ENCODE peak calls at places on chromosomes 16 and 17, in six cellular contexts. One of them, this sample, is unnamed.

GRCh38 chr17:75639771-75640555 is 6.7 kb downstream of the SMIM5 start:
- DNase-seq in fibroblast of lung: no peak
- DNase-seq in AG10803: no peak
- DNase-seq in cardiac muscle cell: no peak
- DNase-seq in fibroblast of pulmonary artery: no peak
- DNase-seq in left ventricle myocardium inferior: no peak
- DNase-seq in this sample: peak; percentile 44

GRCh38 chr16:51556694-51557327 is 405.7 kb upstream of the SALL1 start:
- DNase-seq in cardiac muscle cell: no peak
- DNase-seq in fibroblast of lung: peak; percentile 97
- DNase-seq in fibroblast of pulmonary artery: peak; percentile 88
- DNase-seq in left ventricle myocardium inferior: no peak
- DNase-seq in AG10803: peak; percentile 87
- DNase-seq in this sample: no peak

GRCh38 chr17:63549289-63549945 is 860 bp upstream of the DCAF7 start:
- DNase-seq in left ventricle myocardium inferior: no peak
- DNase-seq in fibroblast of pulmonary artery: no peak
- DNase-seq in fibroblast of lung: no peak
- DNase-seq in cardiac muscle cell: no peak
- DNase-seq in AG10803: no peak
- DNase-seq in this sample: no peak

GRCh38 chr17:2090804-2091534 is 36.1 kb downstream of the HIC1 start:
- DNase-seq in AG10803: peak; percentile 96
- DNase-seq in cardiac muscle cell: no peak
- DNase-seq in left ventricle myocardium inferior: peak; percentile 64
- DNase-seq in fibroblast of lung: peak; percentile 91
- DNase-seq in fibroblast of pulmonary artery: peak; percentile 93
- DNase-seq in this sample: no peak

GRCh38 chr17:38693700-38694329 is 11.3 kb upstream of the MLLT6 start:
- DNase-seq in AG10803: peak; percentile 80
- DNase-seq in cardiac muscle cell: no peak
- DNase-seq in fibroblast of pulmonary artery: peak; percentile 93
- DNase-seq in left ventricle myocardium inferior: peak; percentile 94
- DNase-seq in fibroblast of lung: peak; percentile 85
- DNase-seq in this sample: no peak

GRCh38 chr16:57471209-57471608 is 8.7 kb downstream of the POLR2C start:
- DNase-seq in cardiac muscle cell: peak; percentile 22
- DNase-seq in AG10803: no peak
- DNase-seq in fibroblast of lung: no peak
- DNase-seq in left ventricle myocardium inferior: no peak
- DNase-seq in fibroblast of pulmonary artery: no peak
- DNase-seq in this sample: no peak

GRCh38 chr17:343211-343610 is 9.4 kb downstream of the RPH3AL start:
- DNase-seq in fibroblast of lung: no peak
- DNase-seq in AG10803: no peak
- DNase-seq in cardiac muscle cell: no peak
- DNase-seq in fibroblast of pulmonary artery: no peak
- DNase-seq in left ventricle myocardium inferior: no peak
- DNase-seq in this sample: no peak

GRCh38 chr16:53896711-53897110 is 192.8 kb downstream of the FTO start:
- DNase-seq in left ventricle myocardium inferior: no peak
- DNase-seq in fibroblast of pulmonary artery: no peak
- DNase-seq in fibroblast of lung: peak; percentile 28
- DNase-seq in AG10803: peak; percentile 10
- DNase-seq in cardiac muscle cell: no peak
- DNase-seq in this sample: no peak

GRCh38 chr17:65254166-65254565 is 117.0 kb downstream of the RGS9 start:
- DNase-seq in left ventricle myocardium inferior: no peak
- DNase-seq in fibroblast of pulmonary artery: peak; percentile 44
- DNase-seq in cardiac muscle cell: peak; percentile 61
- DNase-seq in fibroblast of lung: peak; percentile 9
- DNase-seq in AG10803: no peak
- DNase-seq in this sample: no peak

GRCh38 chr17:67569873-67570272 is 147.9 kb upstream of the NOL11 start:
- DNase-seq in left ventricle myocardium inferior: no peak
- DNase-seq in fibroblast of lung: no peak
- DNase-seq in AG10803: no peak
- DNase-seq in fibroblast of pulmonary artery: no peak
- DNase-seq in cardiac muscle cell: no peak
- DNase-seq in this sample: no peak

GRCh38 chr17:62724398-62725146 is 83.5 kb downstream of the MARCHF10 start:
- DNase-seq in AG10803: no peak
- DNase-seq in fibroblast of lung: no peak
- DNase-seq in fibroblast of pulmonary artery: no peak
- DNase-seq in left ventricle myocardium inferior: no peak
- DNase-seq in cardiac muscle cell: no peak
- DNase-seq in this sample: no peak

GRCh38 chr16:81357711-81358270 is 43.0 kb downstream of the GAN start:
- DNase-seq in fibroblast of lung: no peak
- DNase-seq in AG10803: no peak
- DNase-seq in fibroblast of pulmonary artery: no peak
- DNase-seq in cardiac muscle cell: no peak
- DNase-seq in left ventricle myocardium inferior: no peak
- DNase-seq in this sample: no peak

GRCh38 chr17:66276328-66276937 is 26.0 kb upstream of the PRKCA start:
- DNase-seq in fibroblast of lung: peak; percentile 29
- DNase-seq in cardiac muscle cell: no peak
- DNase-seq in AG10803: peak; percentile 11
- DNase-seq in left ventricle myocardium inferior: no peak
- DNase-seq in fibroblast of pulmonary artery: peak; percentile 54
- DNase-seq in this sample: no peak

GRCh38 chr16:75758215-75758614 is 31.9 kb upstream of the CPHXL start:
- DNase-seq in AG10803: peak; percentile 32
- DNase-seq in cardiac muscle cell: no peak
- DNase-seq in fibroblast of lung: peak; percentile 35
- DNase-seq in fibroblast of pulmonary artery: peak; percentile 8
- DNase-seq in left ventricle myocardium inferior: no peak
- DNase-seq in this sample: no peak

GRCh38 chr17:43784628-43785101 is 4.4 kb downstream of the CFAP97D1 start:
- DNase-seq in left ventricle myocardium inferior: no peak
- DNase-seq in fibroblast of lung: peak; percentile 53
- DNase-seq in cardiac muscle cell: no peak
- DNase-seq in AG10803: peak; percentile 85
- DNase-seq in fibroblast of pulmonary artery: peak; percentile 62
- DNase-seq in this sample: no peak

GRCh38 chr17:77601054-77601979 is 357.2 kb upstream of the TNRC6C start:
- DNase-seq in fibroblast of lung: no peak
- DNase-seq in left ventricle myocardium inferior: peak; percentile 73
- DNase-seq in AG10803: peak; percentile 38
- DNase-seq in cardiac muscle cell: no peak
- DNase-seq in fibroblast of pulmonary artery: no peak
- DNase-seq in this sample: no peak

GRCh38 chr17:28895794-28896447 is 1.6 kb downstream of the FLOT2 start:
- DNase-seq in fibroblast of pulmonary artery: no peak
- DNase-seq in fibroblast of lung: no peak
- DNase-seq in left ventricle myocardium inferior: no peak
- DNase-seq in AG10803: no peak
- DNase-seq in cardiac muscle cell: no peak
- DNase-seq in this sample: peak; percentile 10

GRCh38 chr16:57689772-57690558 is 4.6 kb upstream of the DRC7 start:
- DNase-seq in cardiac muscle cell: peak; percentile 18
- DNase-seq in left ventricle myocardium inferior: no peak
- DNase-seq in fibroblast of lung: no peak
- DNase-seq in AG10803: no peak
- DNase-seq in fibroblast of pulmonary artery: no peak
- DNase-seq in this sample: no peak

GRCh38 chr17:51319186-51319585 is 58.8 kb downstream of the UTP18 start:
- DNase-seq in left ventricle myocardium inferior: no peak
- DNase-seq in fibroblast of lung: no peak
- DNase-seq in AG10803: no peak
- DNase-seq in fibroblast of pulmonary artery: no peak
- DNase-seq in cardiac muscle cell: no peak
- DNase-seq in this sample: no peak

GRCh38 chr17:51325471-51325870 is 65.1 kb downstream of the UTP18 start:
- DNase-seq in fibroblast of pulmonary artery: no peak
- DNase-seq in left ventricle myocardium inferior: no peak
- DNase-seq in AG10803: no peak
- DNase-seq in fibroblast of lung: no peak
- DNase-seq in cardiac muscle cell: no peak
- DNase-seq in this sample: no peak

GRCh38 chr17:51322390-51323029 is 62.2 kb downstream of the UTP18 start:
- DNase-seq in fibroblast of lung: no peak
- DNase-seq in cardiac muscle cell: peak; percentile 46
- DNase-seq in fibroblast of pulmonary artery: peak; percentile 52
- DNase-seq in left ventricle myocardium inferior: no peak
- DNase-seq in AG10803: peak; percentile 14
- DNase-seq in this sample: no peak
- TF ChIP-seq CTCF in fibroblast of lung: peak; percentile 11
- TF ChIP-seq CTCF in cardiac muscle cell: peak; percentile 47
- TF ChIP-seq CTCF in fibroblast of pulmonary artery: peak; percentile 68
- TF ChIP-seq CTCF in left ventricle myocardium inferior: peak; percentile 13
- TF ChIP-seq CTCF in AG10803: peak; percentile 36
- TF ChIP-seq CTCF in this sample: no peak

GRCh38 chr16:25716186-25716585 is 24.4 kb downstream of the HS3ST4 start:
- DNase-seq in left ventricle myocardium inferior: no peak
- DNase-seq in fibroblast of pulmonary artery: no peak
- DNase-seq in fibroblast of lung: no peak
- DNase-seq in AG10803: no peak
- DNase-seq in cardiac muscle cell: no peak
- DNase-seq in this sample: no peak
- TF ChIP-seq CTCF in left ventricle myocardium inferior: no peak
- TF ChIP-seq CTCF in fibroblast of pulmonary artery: no peak
- TF ChIP-seq CTCF in fibroblast of lung: no peak
- TF ChIP-seq CTCF in AG10803: no peak
- TF ChIP-seq CTCF in cardiac muscle cell: no peak
- TF ChIP-seq CTCF in this sample: no peak

GRCh38 chr17:18999394-18999793 is 5.2 kb downstream of the FAM83G start:
- DNase-seq in fibroblast of lung: no peak
- DNase-seq in fibroblast of pulmonary artery: no peak
- DNase-seq in left ventricle myocardium inferior: no peak
- DNase-seq in cardiac muscle cell: no peak
- DNase-seq in AG10803: no peak
- DNase-seq in this sample: no peak
- TF ChIP-seq CTCF in fibroblast of lung: no peak
- TF ChIP-seq CTCF in fibroblast of pulmonary artery: no peak
- TF ChIP-seq CTCF in left ventricle myocardium inferior: no peak
- TF ChIP-seq CTCF in cardiac muscle cell: no peak
- TF ChIP-seq CTCF in AG10803: no peak
- TF ChIP-seq CTCF in this sample: no peak

GRCh38 chr17:79811888-79812205 is 15.0 kb upstream of the CBX8 start:
- DNase-seq in fibroblast of lung: no peak
- DNase-seq in left ventricle myocardium inferior: no peak
- DNase-seq in AG10803: no peak
- DNase-seq in cardiac muscle cell: no peak
- DNase-seq in fibroblast of pulmonary artery: no peak
- DNase-seq in this sample: no peak

GRCh38 chr17:79810138-79811027 is 13.5 kb upstream of the CBX8 start:
- DNase-seq in cardiac muscle cell: peak; percentile 96
- DNase-seq in fibroblast of pulmonary artery: peak; percentile 76
- DNase-seq in left ventricle myocardium inferior: peak; percentile 71
- DNase-seq in AG10803: peak; percentile 42
- DNase-seq in fibroblast of lung: peak; percentile 71
- DNase-seq in this sample: peak; percentile 73

GRCh38 chr17:79809530-79810137 is 12.8 kb upstream of the CBX8 start:
- DNase-seq in cardiac muscle cell: no peak
- DNase-seq in left ventricle myocardium inferior: no peak
- DNase-seq in AG10803: no peak
- DNase-seq in fibroblast of pulmonary artery: no peak
- DNase-seq in fibroblast of lung: no peak
- DNase-seq in this sample: no peak

GRCh38 chr17:79812206-79812968 is 15.5 kb upstream of the CBX8 start:
- DNase-seq in AG10803: no peak
- DNase-seq in cardiac muscle cell: no peak
- DNase-seq in left ventricle myocardium inferior: no peak
- DNase-seq in fibroblast of lung: no peak
- DNase-seq in fibroblast of pulmonary artery: no peak
- DNase-seq in this sample: no peak

GRCh38 chr17:79811036-79811887 is 14.4 kb upstream of the CBX8 start:
- DNase-seq in fibroblast of lung: no peak
- DNase-seq in AG10803: no peak
- DNase-seq in cardiac muscle cell: peak; percentile 80
- DNase-seq in left ventricle myocardium inferior: no peak
- DNase-seq in fibroblast of pulmonary artery: no peak
- DNase-seq in this sample: no peak
- TF ChIP-seq CTCF in fibroblast of lung: peak; percentile 55
- TF ChIP-seq CTCF in AG10803: peak; percentile 37
- TF ChIP-seq CTCF in cardiac muscle cell: peak; percentile 59
- TF ChIP-seq CTCF in left ventricle myocardium inferior: peak; percentile 75
- TF ChIP-seq CTCF in fibroblast of pulmonary artery: peak; percentile 45
- TF ChIP-seq CTCF in this sample: peak; percentile 66

This sample was measured in CD14-positive monocyte.